ENCODE peak calls at places on chromosome 1, in nine cellular contexts. W is RWPE1, V is Calu3, N is mucosa of descending colon, G is astrocyte of the spinal cord, X is esophagus squamous epithelium, Y is nephron progenitor cell, E is spleen, D is GM20000. S is an unnamed sample.

GRCh38 chr1:64291931-64292330 is 88.5 kb downstream of the UBE2U start:
- DNase-seq in W (no peak), V (no peak), N (no peak), G (no peak), X (no peak), Y (no peak), E (no peak), D (no peak), S (no peak)

GRCh38 chr1:111841189-111841588 is 85.5 kb downstream of the DDX20 start:
- DNase-seq in W (no peak), V (no peak), N (no peak), G (no peak), X (no peak), Y (no peak), E (no peak), D (no peak), S (no peak)

GRCh38 chr1:2602311-2602835 is 15.8 kb downstream of the PRXL2B start:
- DNase-seq in W (no peak), V (no peak), N (no peak), G (no peak), X (no peak), Y (no peak), E (peak; percentile 51), D (no peak), S (no peak)

GRCh38 chr1:76764638-76765572 is 102.4 kb upstream of the ST6GALNAC5 start:
- DNase-seq in W (no peak), V (no peak), N (peak; percentile 20), G (no peak), X (no peak), Y (no peak), E (no peak), D (no peak), S (no peak)

GRCh38 chr1:84689514-84690396 is 506 bp downstream of the SSX2IP start:
- DNase-seq in W (no peak), V (peak; percentile 55), N (no peak), G (peak; percentile 56), X (no peak), Y (peak; percentile 72), E (peak; percentile 92), D (peak; percentile 53), S (peak; percentile 48)

GRCh38 chr1:64669098-64669675 is 75.7 kb upstream of the RAVER2 start:
- DNase-seq in W (no peak), V (no peak), N (no peak), G (no peak), X (no peak), Y (no peak), E (no peak), D (no peak), S (no peak)

GRCh38 chr1:86913399-86913895 is 479 bp downstream of the SELENOF start:
- DNase-seq in W (no peak), V (no peak), N (no peak), G (peak; percentile 63), X (no peak), Y (peak; percentile 21), E (peak; percentile 85), D (peak; percentile 39), S (peak; percentile 68)

GRCh38 chr1:172040466-172040865 is 199.2 kb downstream of the DNM3 start:
- DNase-seq in W (peak; percentile 84), V (peak; percentile 11), N (no peak), G (peak; percentile 77), X (no peak), Y (no peak), E (no peak), D (no peak), S (no peak)

GRCh38 chr1:156815851-156816536 is 654 bp downstream of the SH2D2A start:
- DNase-seq in W (no peak), V (no peak), N (no peak), G (no peak), X (no peak), Y (no peak), E (no peak), D (no peak), S (no peak)

GRCh38 chr1:96634863-96635262 is 86.7 kb upstream of the PTBP2 start:
- DNase-seq in W (no peak), V (no peak), N (no peak), G (no peak), X (no peak), Y (no peak), E (no peak), D (no peak), S (no peak)

GRCh38 chr1:232900818-232901217 is 49.6 kb upstream of the NTPCR start:
- DNase-seq in W (no peak), V (no peak), N (peak; percentile 51), G (no peak), X (no peak), Y (no peak), E (no peak), D (no peak), S (no peak)

GRCh38 chr1:24048205-24048869 is 63.6 kb downstream of the MYOM3 start:
- DNase-seq in W (no peak), V (peak; percentile 48), N (no peak), G (peak; percentile 18), X (no peak), Y (no peak), E (no peak), D (no peak), S (peak; percentile 8)

GRCh38 chr1:192559115-192560006 is 16.2 kb upstream of the RGS1 start:
- DNase-seq in W (peak; percentile 61), V (no peak), N (no peak), G (peak; percentile 98), X (no peak), Y (no peak), E (no peak), D (peak; percentile 12), S (peak; percentile 94)

GRCh38 chr1:37792943-37793686 is 532 bp upstream of the MANEAL start:
- DNase-seq in W (no peak), V (no peak), N (no peak), G (no peak), X (no peak), Y (no peak), E (no peak), D (no peak), S (no peak)

GRCh38 chr1:192807221-192807967 is 1.4 kb upstream of the RGS2 start:
- DNase-seq in W (peak; percentile 15), V (no peak), N (no peak), G (peak; percentile 55), X (no peak), Y (no peak), E (no peak), D (peak; percentile 41), S (peak; percentile 74)

GRCh38 chr1:226892534-226892895 is 22.1 kb downstream of the PSEN2 start:
- DNase-seq in W (no peak), V (no peak), N (no peak), G (no peak), X (no peak), Y (no peak), E (no peak), D (no peak), S (no peak)

DNA sequence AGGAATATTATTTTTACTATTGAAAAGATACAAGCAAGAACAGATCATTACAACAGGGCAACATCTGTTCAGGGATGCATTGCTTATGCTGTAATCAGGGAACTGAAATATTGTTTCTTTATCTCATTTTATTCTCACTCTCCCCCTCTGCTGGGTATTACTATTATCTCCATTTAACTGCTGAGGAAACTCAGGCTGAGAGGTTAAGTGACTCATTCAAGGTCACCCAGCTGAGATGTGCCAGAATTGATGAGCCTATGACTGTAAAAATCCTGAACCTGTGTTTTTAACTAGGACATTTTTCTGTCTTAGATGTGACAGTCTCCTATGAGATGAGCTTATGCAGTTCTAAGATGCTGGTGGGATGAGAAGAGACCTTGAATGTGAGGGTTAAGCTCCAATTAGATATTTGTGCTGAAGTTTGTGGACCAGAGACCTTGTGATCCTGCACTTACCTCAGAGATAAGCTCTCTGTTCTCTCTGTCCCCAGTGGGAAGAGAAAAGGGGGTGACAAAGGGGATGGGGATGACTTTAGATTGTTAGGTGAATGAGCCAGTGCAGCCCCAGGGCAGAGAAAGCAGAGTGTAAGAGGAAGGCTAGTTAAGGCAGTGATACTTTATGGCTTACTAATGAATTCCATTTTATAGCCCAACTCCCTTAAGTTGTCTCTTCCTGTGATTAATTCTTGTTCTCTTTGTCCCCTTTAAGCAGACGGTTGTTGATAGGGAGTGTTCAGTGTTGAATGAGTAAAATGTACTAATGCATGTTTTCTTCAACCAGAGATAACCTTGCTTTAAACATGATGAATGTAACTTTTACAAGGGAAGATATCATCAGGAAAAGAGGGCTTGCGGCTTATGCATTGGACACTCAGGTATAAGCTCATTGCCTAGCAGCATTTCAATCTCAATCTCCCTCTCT is 111.4 kb downstream of the HLX start:
- DNase-seq in W (peak; percentile 26), V (no peak), N (no peak), G (peak; percentile 64), X (no peak), Y (no peak), E (no peak), D (no peak), S (peak; percentile 87)
- TF ChIP-seq CTCF in W (no peak), V (no peak), N (no peak), G (peak; percentile 10), X (no peak), Y (no peak), E (no peak), D (no peak), S (peak; percentile 40)

GRCh38 chr1:154951901-154952657 is 3.8 kb downstream of the PBXIP1 start:
- DNase-seq in W (no peak), V (no peak), N (no peak), G (no peak), X (no peak), Y (peak; percentile 32), E (peak; percentile 87), D (peak; percentile 61), S (no peak)
- TF ChIP-seq CTCF in W (no peak), V (no peak), N (no peak), G (no peak), X (no peak), Y (no peak), E (no peak), D (no peak), S (no peak)

GRCh38 chr1:94544706-94545490 is 3.3 kb upstream of the F3 start:
- DNase-seq in W (no peak), V (no peak), N (no peak), G (peak; percentile 77), X (no peak), Y (no peak), E (no peak), D (no peak), S (peak; percentile 92)
- TF ChIP-seq CTCF in W (no peak), V (no peak), N (no peak), G (no peak), X (no peak), Y (no peak), E (no peak), D (no peak), S (peak; percentile 28)

GRCh38 chr1:234067584-234067983 is 163.1 kb downstream of the SLC35F3 start:
- DNase-seq in W (no peak), V (no peak), N (no peak), G (no peak), X (no peak), Y (peak; percentile 51), E (no peak), D (no peak), S (no peak)

GRCh38 chr1:234072793-234073192 is 168.3 kb downstream of the SLC35F3 start:
- DNase-seq in W (no peak), V (no peak), N (no peak), G (no peak), X (no peak), Y (no peak), E (no peak), D (no peak), S (no peak)

GRCh38 chr1:234065794-234066447 is 161.4 kb downstream of the SLC35F3 start:
- DNase-seq in W (peak; percentile 74), V (peak; percentile 88), N (peak; percentile 80), G (peak; percentile 65), X (no peak), Y (peak; percentile 82), E (peak; percentile 87), D (peak; percentile 72), S (peak; percentile 55)

GRCh38 chr1:234069760-234070159 is 165.3 kb downstream of the SLC35F3 start:
- DNase-seq in W (no peak), V (peak; percentile 9), N (no peak), G (no peak), X (no peak), Y (no peak), E (no peak), D (no peak), S (peak; percentile 6)
- TF ChIP-seq CTCF in W (peak; percentile 11), V (no peak), N (no peak), G (no peak), X (no peak), Y (no peak), E (no peak), D (no peak), S (peak; percentile 15)

S was measured in fibroblast of villous mesenchyme.